ENCODE peak calls at places on chromosomes 7 and 10, in nine cellular contexts. S, M, R, U, F, J, O, G and C are unnamed samples.

GRCh38 chr7:96778263-96778662 is 68.6 kb upstream of the SEM1 start:
- DNase-seq in J (peak; percentile 65), G (no peak), F (peak; percentile 25), O (no peak), M (no peak), U (peak; percentile 23), R (no peak), S (peak; percentile 38), C (no peak)

GRCh38 chr10:106107711-106108110 is 1056.8 kb downstream of the SORCS1 start:
- DNase-seq in U (no peak), S (no peak), G (no peak), J (no peak), M (no peak), R (no peak), O (no peak), F (peak; percentile 3), C (no peak)

GRCh38 chr10:17029581-17030271 is 99.9 kb downstream of the CUBN start:
- DNase-seq in O (no peak), S (peak; percentile 45), G (peak; percentile 86), U (peak; percentile 44), R (peak; percentile 53), J (peak; percentile 37), M (peak; percentile 90), F (peak; percentile 65), C (peak; percentile 87)

GRCh38 chr10:31064334-31064733 is 32.7 kb upstream of the ZNF438 start:
- DNase-seq in U (no peak), R (no peak), S (no peak), M (peak; percentile 87), O (no peak), G (peak; percentile 84), J (no peak), F (peak; percentile 20), C (peak; percentile 87)

GRCh38 chr7:116528008-116528789 is 3.4 kb downstream of the CAV1 start:
- DNase-seq in F (peak; percentile 79), J (peak; percentile 58), G (peak; percentile 96), S (no peak), R (peak; percentile 36), U (peak; percentile 21), M (peak; percentile 97), O (no peak), C (peak; percentile 97)

GRCh38 chr10:3622845-3623621 is 162.0 kb downstream of the KLF6 start:
- DNase-seq in S (no peak), G (peak; percentile 53), J (no peak), F (no peak), U (no peak), R (no peak), O (peak; percentile 45), M (peak; percentile 61), C (peak; percentile 11)

GRCh38 chr10:96244354-96244753 is 27.0 kb downstream of the BLNK start:
- DNase-seq in R (peak; percentile 53), U (no peak), G (no peak), M (no peak), S (no peak), J (no peak), F (no peak), O (peak; percentile 89), C (no peak)

GRCh38 chr7:127887631-127888030 is 143.6 kb downstream of the LRRC4 start:
- DNase-seq in R (no peak), U (no peak), O (no peak), S (no peak), M (no peak), J (no peak), F (no peak), G (no peak), C (no peak)

GRCh38 chr7:132345730-132346129 is 230.5 kb downstream of the PLXNA4 start:
- DNase-seq in S (no peak), U (no peak), G (no peak), F (no peak), J (no peak), R (no peak), O (no peak), M (no peak), C (no peak)

GRCh38 chr10:73956476-73957338 is 41.2 kb upstream of the VCL start:
- DNase-seq in U (no peak), F (peak; percentile 55), S (no peak), R (peak; percentile 24), M (peak; percentile 70), G (peak; percentile 61), J (no peak), O (peak; percentile 66), C (peak; percentile 79)

DNA sequence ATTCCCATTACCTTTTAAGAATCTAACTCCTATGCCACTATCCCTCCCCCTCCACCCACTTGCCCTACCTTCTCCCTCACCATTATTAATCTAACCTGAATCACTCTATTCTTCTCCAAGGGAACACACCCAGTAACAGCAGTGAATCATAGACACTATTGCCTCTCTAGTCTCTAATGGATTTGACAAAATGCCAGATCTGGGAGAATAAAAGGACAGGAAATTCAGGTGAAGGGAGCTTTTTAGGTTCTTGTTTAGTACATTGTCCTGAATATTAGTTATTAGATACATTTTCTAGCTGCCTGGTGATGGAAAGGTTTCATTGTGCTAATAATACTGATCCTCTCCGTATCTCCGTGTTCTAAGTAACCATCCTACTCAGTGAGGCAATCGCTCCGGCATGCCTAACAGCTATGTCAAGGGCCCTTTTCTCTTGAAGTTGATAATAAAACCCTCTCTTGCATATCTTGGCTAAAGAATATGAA is 4.1 kb upstream of the SFR1 start:
- DNase-seq in M (peak; percentile 81), U (no peak), S (no peak), R (no peak), J (no peak), F (peak; percentile 98), G (peak; percentile 71), O (no peak), C (peak; percentile 9)
- H3K9ac ChIP-seq in M (no peak overlapping the region), U (no peak overlapping the region), S (no peak overlapping the region), R (no peak overlapping the region), J (no peak overlapping the region), F (peak overlapping the region; percentile 85), G (no peak overlapping the region), O (no peak overlapping the region), C (no peak overlapping the region)

GRCh38 chr7:50699143-50699542 is 83.6 kb downstream of the GRB10 start:
- DNase-seq in M (no peak), R (no peak), J (no peak), G (no peak), S (no peak), U (no peak), O (no peak), F (no peak), C (peak; percentile 50)

GRCh38 chr7:50693475-50693874 is 89.2 kb downstream of the GRB10 start:
- DNase-seq in G (no peak), U (no peak), F (no peak), O (no peak), M (peak; percentile 4), J (no peak), R (no peak), S (no peak), C (no peak)

GRCh38 chr7:50697686-50698085 is 85.0 kb downstream of the GRB10 start:
- DNase-seq in O (no peak), S (no peak), G (no peak), F (no peak), M (no peak), U (no peak), R (no peak), J (no peak), C (no peak)

DNA sequence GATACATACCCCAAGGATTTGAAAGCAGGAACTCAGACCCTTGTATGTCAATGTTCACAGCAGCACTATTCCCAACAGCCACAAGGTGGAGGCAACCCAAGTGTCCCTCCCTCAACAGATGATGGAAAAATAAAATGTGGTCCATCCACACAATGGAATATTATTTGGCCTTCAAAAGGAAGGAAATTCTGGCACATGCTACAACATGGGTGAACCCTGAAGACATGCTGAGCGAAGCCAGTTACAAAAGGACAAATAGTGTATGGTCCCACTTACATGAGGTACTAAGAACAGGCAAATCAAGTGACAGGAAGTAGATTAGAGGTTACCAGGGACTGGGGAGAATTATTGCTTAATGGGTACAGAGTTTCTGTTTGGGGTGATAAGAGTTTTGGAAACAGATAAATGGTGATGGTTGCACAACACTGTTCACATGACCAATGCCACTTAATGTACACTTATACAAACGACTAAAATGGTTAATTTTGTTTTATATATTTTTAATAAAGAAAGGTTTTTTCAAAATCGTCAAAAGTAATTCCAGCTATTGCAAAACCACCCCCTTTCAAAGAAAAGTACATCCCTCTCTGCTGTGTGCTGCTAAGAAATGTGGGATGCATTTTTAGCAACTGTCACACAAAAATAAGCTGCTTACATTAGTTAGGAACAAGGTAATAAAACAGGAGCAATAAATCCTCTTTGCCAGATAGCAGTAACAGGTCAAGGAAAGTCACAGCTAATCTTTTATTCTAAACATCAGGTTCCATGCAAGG is 85.7 kb downstream of the GRB10 start:
- DNase-seq in R (no peak), G (no peak), F (no peak), J (peak; percentile 45), U (no peak), M (no peak), S (peak; percentile 32), O (no peak), C (no peak)
- H3K4me3 ChIP-seq in R (no peak overlapping the region), G (no peak overlapping the region), F (no peak overlapping the region), J (no peak overlapping the region), U (no peak overlapping the region), M (no peak overlapping the region), S (no peak overlapping the region), O (no peak overlapping the region), C (no peak overlapping the region)

GRCh38 chr7:1936006-1936310 is 265.9 kb downstream of the ELFN1 start:
- DNase-seq in F (no peak), G (no peak), O (no peak), J (no peak), M (no peak), U (no peak), R (no peak), S (no peak), C (no peak)

GRCh38 chr7:1935176-1936005 is 265.3 kb downstream of the ELFN1 start:
- DNase-seq in U (no peak), G (no peak), F (no peak), R (no peak), O (no peak), S (no peak), J (no peak), M (no peak), C (no peak)

GRCh38 chr7:1938788-1939433 is 268.8 kb downstream of the ELFN1 start:
- DNase-seq in U (no peak), J (no peak), O (no peak), G (no peak), R (no peak), F (peak; percentile 30), S (no peak), M (peak; percentile 7), C (no peak)

GRCh38 chr7:1936531-1937251 is 266.6 kb downstream of the ELFN1 start:
- DNase-seq in O (no peak), R (no peak), U (no peak), S (no peak), G (no peak), F (no peak), J (no peak), M (no peak), C (no peak)

GRCh38 chr7:1937252-1937605 is 267.2 kb downstream of the ELFN1 start:
- DNase-seq in U (no peak), F (no peak), M (no peak), O (no peak), R (no peak), G (no peak), S (no peak), J (no peak), C (no peak)
- H3K9ac ChIP-seq in U (no peak overlapping the region), F (no peak overlapping the region), M (no peak overlapping the region), O (no peak overlapping the region), R (no peak overlapping the region), G (no peak overlapping the region), S (no peak overlapping the region), J (no peak overlapping the region), C (no peak overlapping the region)

DNA sequence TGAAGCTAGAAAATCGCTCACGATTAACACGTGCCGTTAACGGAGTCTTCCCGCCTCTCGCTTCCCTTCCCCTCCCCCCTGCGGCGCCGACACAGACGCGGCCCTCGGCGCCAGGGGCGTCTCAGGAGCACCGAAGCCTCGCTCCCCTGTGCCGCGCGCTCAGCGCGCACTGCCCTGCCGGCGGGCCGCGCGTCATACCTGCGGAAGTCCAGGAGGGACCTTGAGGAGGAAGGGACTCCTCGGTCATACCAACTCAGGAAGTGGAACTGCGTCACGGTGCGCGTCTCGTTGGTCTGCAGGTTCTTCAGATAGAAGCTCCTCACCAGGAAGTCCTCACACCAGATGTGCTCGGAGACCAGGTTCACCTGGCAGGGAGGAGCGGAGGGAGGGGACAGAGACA is 239.6 kb downstream of the DNAJB6 start:
- DNase-seq in M (no peak), J (no peak), S (no peak), F (no peak), O (no peak), G (no peak), U (no peak), R (peak; percentile 57), C (no peak)
- H3K4me3 ChIP-seq in M (no peak overlapping the region), J (no peak overlapping the region), S (no peak overlapping the region), F (no peak overlapping the region), O (no peak overlapping the region), G (no peak overlapping the region), U (no peak overlapping the region), R (no peak overlapping the region), C (no peak overlapping the region)